ENCODE peak calls at places on chromosomes 4 and X, in four cellular contexts. C, E, B and X are unnamed samples.

GRCh38 chrX:54633641-54634040 is 103.6 kb downstream of the GNL3L start:
- DNase-seq in C (no peak), E (no peak), B (no peak), X (peak)

GRCh38 chr4:3523628-3524221 is 8.5 kb downstream of the LRPAP1 start:
- DNase-seq in C (no peak), E (no peak), B (no peak), X (no peak)

GRCh38 chr4:73381214-73381613 is 22.9 kb upstream of the ALB start:
- DNase-seq in C (no peak), E (no peak), B (no peak), X (no peak)

GRCh38 chrX:23779025-23779424 is 3.9 kb upstream of the SAT1 start:
- DNase-seq in C (no peak), E (no peak), B (no peak), X (no peak)

GRCh38 chrX:38799995-38800394 is 1.3 kb upstream of the MID1IP1 start:
- DNase-seq in C (peak), E (peak), B (no peak), X (no peak)

GRCh38 chr4:52594961-52595360 is 64.1 kb downstream of the USP46 start:
- DNase-seq in C (no peak), E (no peak), B (no peak), X (no peak)

GRCh38 chrX:153312842-153313241 is 8.7 kb downstream of the PNMA6F start:
- DNase-seq in C (no peak), E (no peak), B (no peak), X (no peak)

GRCh38 chr4:98314791-98315565 is 53.8 kb downstream of the RAP1GDS1 start:
- DNase-seq in C (no peak), E (no peak), B (no peak), X (no peak)

GRCh38 chrX:153870791-153871360 is 15.1 kb downstream of the L1CAM start:
- DNase-seq in C (no peak), E (no peak), B (no peak), X (no peak)

GRCh38 chr4:76652389-76652788 is 217.4 kb downstream of the SHROOM3 start:
- DNase-seq in C (no peak), E (no peak), B (no peak), X (no peak)

GRCh38 chr4:74114234-74114633 is 15.2 kb upstream of the CXCL2 start:
- DNase-seq in C (no peak), E (no peak), B (no peak), X (no peak)

GRCh38 chr4:150140774-150141400 is 62.6 kb downstream of the DCLK2 start:
- DNase-seq in C (no peak), E (no peak), B (no peak), X (no peak)

GRCh38 chr4:55635282-55635681 is 816 bp downstream of the NMU start:
- DNase-seq in C (no peak), E (peak), B (no peak), X (peak)

GRCh38 chr4:106312997-106313522 is 2.9 kb downstream of the TBCK start:
- DNase-seq in C (no peak), E (peak), B (no peak), X (no peak)

GRCh38 chr4:41012308-41012707 is 202.0 kb downstream of the APBB2 start:
- DNase-seq in C (no peak), E (no peak), B (no peak), X (no peak)

GRCh38 chrX:91108761-91109160 is 325.9 kb upstream of the PABPC5 start:
- DNase-seq in C (peak), E (no peak), B (no peak), X (no peak)

GRCh38 chr4:48138936-48139335 is 4.9 kb upstream of the TXK start:
- DNase-seq in C (no peak), E (no peak), B (peak), X (no peak)

GRCh38 chrX:116318672-116319071 is 117.7 kb upstream of the SLC6A14 start:
- DNase-seq in C (no peak), E (no peak), B (no peak), X (no peak)

GRCh38 chr4:170259631-170260153 is 169.9 kb upstream of the AADAT start:
- DNase-seq in C (peak), E (peak), B (peak), X (peak)

DNA sequence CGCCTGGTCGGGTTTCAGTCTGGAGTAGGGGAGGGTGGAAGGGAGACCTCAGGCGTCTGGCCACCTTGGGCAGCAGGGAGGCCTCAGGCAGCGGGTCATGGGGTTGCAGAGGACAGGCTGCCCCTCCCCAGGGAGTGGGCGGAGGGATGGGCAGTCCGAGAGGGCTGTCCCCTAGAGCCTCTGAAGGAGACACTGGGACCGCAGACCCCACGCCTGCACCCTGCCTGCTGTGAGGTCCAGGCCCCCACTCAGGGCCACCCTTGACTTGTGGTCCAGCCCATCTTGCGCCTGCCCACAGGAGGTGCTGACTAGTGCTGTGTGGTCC is 16.5 kb downstream of the FGFRL1 start:
- DNase-seq in C (no peak), E (no peak), B (no peak), X (no peak)
- TF ChIP-seq POLR2AphosphoS5 in C (no peak), E (no peak), B (no peak), X (no peak)

DNA sequence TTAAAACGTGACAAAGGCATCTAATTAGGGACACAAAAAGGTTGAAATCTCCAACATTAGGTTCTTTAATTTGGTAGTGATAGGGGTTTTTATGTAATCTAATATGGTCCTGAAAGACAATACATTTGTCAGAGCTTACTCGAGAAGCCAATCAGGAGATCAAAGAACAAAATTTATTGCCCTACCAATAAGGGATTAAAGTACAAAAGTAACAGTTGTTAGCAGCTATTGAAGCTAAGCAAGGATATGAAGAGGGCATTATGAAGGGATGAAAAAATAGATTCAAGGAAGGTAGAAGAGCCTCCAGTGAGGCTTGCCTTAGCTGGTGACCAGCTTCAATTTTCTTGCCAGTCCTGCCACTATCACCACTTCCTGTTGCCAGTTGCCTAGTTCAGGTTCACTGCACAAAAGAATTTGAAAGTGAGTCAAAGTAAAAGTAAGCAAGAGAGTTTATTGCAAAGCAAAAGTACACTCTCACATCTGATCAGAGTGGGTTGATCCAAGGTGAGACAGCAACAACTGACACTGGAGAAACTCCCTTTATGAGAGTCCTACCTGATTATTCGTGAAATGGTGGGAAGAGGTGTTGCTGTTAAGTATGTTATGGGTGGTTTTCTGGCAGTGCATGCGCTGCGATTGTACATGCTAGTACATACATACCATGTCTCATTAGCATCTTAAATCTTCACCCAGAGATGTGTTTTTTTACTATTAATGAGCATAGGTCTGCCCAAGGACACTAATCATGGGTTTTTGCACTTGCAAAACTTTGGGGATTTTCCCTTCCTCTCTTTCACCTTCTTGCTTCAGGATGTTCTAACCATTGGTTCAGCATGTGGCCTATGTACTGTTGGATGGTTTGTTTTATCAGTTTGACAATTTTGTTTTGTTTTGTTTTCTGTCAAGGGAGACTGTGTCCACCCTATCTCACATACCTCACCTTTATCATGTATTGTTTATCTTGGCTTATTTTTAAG is 263.2 kb upstream of the ITM2A start:
- DNase-seq in C (no peak), E (no peak), B (peak), X (no peak)
- TF ChIP-seq JUNB in C (no peak), E (no peak), B (no peak), X (no peak)

GRCh38 chr4:91840359-91840758 is 463.4 kb upstream of the GRID2 start:
- DNase-seq in C (peak), E (no peak), B (no peak), X (no peak)
- TF ChIP-seq POLR2AphosphoS5 in C (no peak), E (no peak), B (no peak), X (no peak)

DNA sequence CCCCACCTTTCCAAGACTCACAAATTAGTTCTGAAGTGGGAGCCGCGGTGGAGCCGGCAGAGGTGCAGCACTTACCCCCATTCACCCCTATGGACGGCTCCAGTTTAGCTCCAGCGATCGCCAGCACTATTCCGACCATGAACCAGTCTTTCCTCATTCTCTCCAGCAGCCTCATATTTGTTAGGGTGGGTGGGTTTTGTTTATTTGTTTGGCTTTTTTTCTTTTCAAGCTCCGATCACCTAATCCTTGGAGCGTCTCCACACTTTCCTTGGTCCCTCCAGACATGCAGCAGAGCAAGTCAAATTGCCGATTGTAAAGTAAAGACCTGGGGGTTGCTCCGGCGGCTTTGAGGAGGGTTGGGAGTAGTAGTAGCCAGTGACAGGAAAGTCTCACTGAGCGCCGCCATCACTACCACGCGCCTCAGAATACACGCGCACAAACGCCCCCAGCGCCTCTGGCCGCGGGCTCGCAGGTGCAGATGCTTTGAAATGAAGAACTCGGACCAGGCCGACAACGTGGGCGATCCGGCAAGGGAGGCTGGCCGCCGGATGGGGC is at the start of gene SLC10A7:
- DNase-seq in C (peak), E (peak), B (peak), X (peak)
- TF ChIP-seq JUNB in C (no peak), E (no peak), B (no peak), X (no peak)

GRCh38 chrX:132226169-132226568 is 6.9 kb upstream of the RAP2C start:
- DNase-seq in C (no peak), E (peak), B (no peak), X (peak)

GRCh38 chrX:132231587-132231986 is 12.3 kb upstream of the RAP2C start:
- DNase-seq in C (no peak), E (no peak), B (no peak), X (no peak)

GRCh38 chrX:132227383-132228112 is 8.3 kb upstream of the RAP2C start:
- DNase-seq in C (no peak), E (no peak), B (no peak), X (no peak)
- TF ChIP-seq POLR2AphosphoS5 in C (no peak), E (no peak), B (no peak), X (no peak)

GRCh38 chr4:44984083-44984482 is 257.7 kb upstream of the GNPDA2 start:
- DNase-seq in C (no peak), E (no peak), B (no peak), X (no peak)
- TF ChIP-seq JUNB in C (no peak), E (no peak), B (no peak), X (no peak)